ENCODE peak calls at places on chromosome X, in eight cellular contexts. One of them, this sample, is unnamed.

GRCh38 chrX:112769034-112769433 is 71.6 kb downstream of the AMOT start:
- DNase-seq in neural crest cell: no peak
- DNase-seq in AG09319: peak
- DNase-seq in CD4-positive, alpha-beta T cell: no peak
- DNase-seq in psoas muscle: no peak
- DNase-seq in tibial artery: no peak
- DNase-seq in upper lobe of right lung: no peak
- DNase-seq in colonic mucosa: no peak
- DNase-seq in this sample: no peak

GRCh38 chrX:80423744-80424143 is 3.5 kb downstream of the TENT5D start:
- DNase-seq in colonic mucosa: no peak
- DNase-seq in CD4-positive, alpha-beta T cell: no peak
- DNase-seq in upper lobe of right lung: no peak
- DNase-seq in tibial artery: no peak
- DNase-seq in psoas muscle: no peak
- DNase-seq in AG09319: no peak
- DNase-seq in neural crest cell: no peak
- DNase-seq in this sample: no peak

GRCh38 chrX:1072637-1073377 is 139.6 kb downstream of the CRLF2 start:
- DNase-seq in upper lobe of right lung: peak
- DNase-seq in AG09319: no peak
- DNase-seq in colonic mucosa: no peak
- DNase-seq in psoas muscle: no peak
- DNase-seq in tibial artery: no peak
- DNase-seq in neural crest cell: peak
- DNase-seq in CD4-positive, alpha-beta T cell: no peak
- DNase-seq in this sample: no peak

GRCh38 chrX:53268173-53268572 is 13.2 kb downstream of the IQSEC2 start:
- DNase-seq in upper lobe of right lung: no peak
- DNase-seq in AG09319: no peak
- DNase-seq in neural crest cell: no peak
- DNase-seq in psoas muscle: no peak
- DNase-seq in CD4-positive, alpha-beta T cell: no peak
- DNase-seq in tibial artery: no peak
- DNase-seq in colonic mucosa: no peak
- DNase-seq in this sample: no peak

GRCh38 chrX:103329991-103330390 is at the start of gene TCEAL7:
- DNase-seq in AG09319: peak
- DNase-seq in tibial artery: no peak
- DNase-seq in upper lobe of right lung: no peak
- DNase-seq in CD4-positive, alpha-beta T cell: no peak
- DNase-seq in psoas muscle: no peak
- DNase-seq in colonic mucosa: no peak
- DNase-seq in neural crest cell: no peak
- DNase-seq in this sample: no peak

GRCh38 chrX:136457303-136457917 is 30.3 kb upstream of the BRS3 start:
- DNase-seq in neural crest cell: no peak
- DNase-seq in psoas muscle: no peak
- DNase-seq in upper lobe of right lung: no peak
- DNase-seq in tibial artery: peak
- DNase-seq in AG09319: no peak
- DNase-seq in colonic mucosa: no peak
- DNase-seq in CD4-positive, alpha-beta T cell: no peak
- DNase-seq in this sample: no peak

GRCh38 chrX:153601511-153602110 is 2.7 kb upstream of the CCNQ start:
- DNase-seq in CD4-positive, alpha-beta T cell: no peak
- DNase-seq in psoas muscle: no peak
- DNase-seq in colonic mucosa: no peak
- DNase-seq in AG09319: no peak
- DNase-seq in tibial artery: no peak
- DNase-seq in upper lobe of right lung: no peak
- DNase-seq in neural crest cell: no peak
- DNase-seq in this sample: no peak

GRCh38 chrX:23552289-23552688 is 115.0 kb upstream of the PRDX4 start:
- DNase-seq in neural crest cell: no peak
- DNase-seq in psoas muscle: no peak
- DNase-seq in tibial artery: no peak
- DNase-seq in colonic mucosa: no peak
- DNase-seq in upper lobe of right lung: no peak
- DNase-seq in AG09319: no peak
- DNase-seq in CD4-positive, alpha-beta T cell: no peak
- DNase-seq in this sample: no peak

GRCh38 chrX:103211012-103211715 is 3.7 kb upstream of the BEX4 start:
- DNase-seq in AG09319: no peak
- DNase-seq in tibial artery: peak
- DNase-seq in colonic mucosa: peak
- DNase-seq in psoas muscle: no peak
- DNase-seq in neural crest cell: peak
- DNase-seq in CD4-positive, alpha-beta T cell: peak
- DNase-seq in upper lobe of right lung: no peak
- DNase-seq in this sample: no peak

GRCh38 chrX:24357101-24357500 is 3.3 kb upstream of the SUPT20HL1 start:
- DNase-seq in CD4-positive, alpha-beta T cell: no peak
- DNase-seq in upper lobe of right lung: no peak
- DNase-seq in neural crest cell: no peak
- DNase-seq in colonic mucosa: no peak
- DNase-seq in tibial artery: no peak
- DNase-seq in AG09319: no peak
- DNase-seq in psoas muscle: no peak
- DNase-seq in this sample: no peak

DNA sequence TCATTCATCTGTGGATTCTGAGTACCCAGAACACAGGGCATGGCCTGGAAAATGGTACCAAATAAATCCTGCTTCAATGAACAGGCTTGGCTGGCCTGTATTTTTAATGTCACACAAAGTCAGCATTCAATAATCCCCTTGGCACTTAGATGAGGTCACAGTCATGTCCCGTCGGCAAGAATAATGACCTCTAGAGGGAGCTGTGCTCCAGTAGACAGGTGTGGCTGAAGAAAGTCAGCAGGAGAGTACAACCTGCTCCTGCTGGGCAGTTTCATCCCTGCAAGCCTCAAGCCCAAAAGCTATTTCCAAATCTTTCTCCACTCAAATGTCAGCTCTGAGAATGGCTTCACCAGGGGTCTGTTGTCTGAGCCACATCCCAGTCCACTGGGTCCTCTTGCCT is 404.0 kb upstream of the F9 start:
- DNase-seq in CD4-positive, alpha-beta T cell: no peak
- DNase-seq in colonic mucosa: peak
- DNase-seq in upper lobe of right lung: no peak
- DNase-seq in AG09319: no peak
- DNase-seq in psoas muscle: peak
- DNase-seq in tibial artery: no peak
- DNase-seq in neural crest cell: no peak
- DNase-seq in this sample: no peak
- TF ChIP-seq CTCF in CD4-positive, alpha-beta T cell: no peak
- TF ChIP-seq CTCF in colonic mucosa: peak
- TF ChIP-seq CTCF in upper lobe of right lung: peak
- TF ChIP-seq CTCF in AG09319: peak
- TF ChIP-seq CTCF in psoas muscle: peak
- TF ChIP-seq CTCF in tibial artery: no peak
- TF ChIP-seq CTCF in neural crest cell: peak
- TF ChIP-seq CTCF in this sample: peak

DNA sequence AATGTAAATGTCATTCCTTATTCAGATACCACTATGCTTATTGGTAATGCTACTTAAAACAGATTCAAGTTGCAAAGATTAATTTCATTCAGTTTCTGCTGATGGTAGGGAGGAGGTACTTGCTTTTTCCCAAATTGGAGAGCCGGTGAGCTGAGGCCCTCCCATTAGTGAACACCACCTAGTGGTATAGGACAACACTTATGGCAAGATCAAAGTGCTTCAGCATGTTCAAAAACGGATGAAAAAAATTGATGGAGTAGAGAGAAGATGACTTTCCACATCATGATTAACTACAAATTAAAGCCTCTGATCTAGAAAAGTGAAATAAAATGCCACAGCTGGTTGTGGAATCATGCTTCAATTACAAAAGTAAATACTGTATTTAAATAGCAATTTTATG is 112.9 kb downstream of the MBNL3 start:
- DNase-seq in neural crest cell: no peak
- DNase-seq in upper lobe of right lung: no peak
- DNase-seq in colonic mucosa: no peak
- DNase-seq in tibial artery: no peak
- DNase-seq in psoas muscle: no peak
- DNase-seq in AG09319: no peak
- DNase-seq in CD4-positive, alpha-beta T cell: no peak
- DNase-seq in this sample: no peak
- TF ChIP-seq CTCF in neural crest cell: peak
- TF ChIP-seq CTCF in upper lobe of right lung: no peak
- TF ChIP-seq CTCF in colonic mucosa: no peak
- TF ChIP-seq CTCF in tibial artery: no peak
- TF ChIP-seq CTCF in psoas muscle: peak
- TF ChIP-seq CTCF in AG09319: peak
- TF ChIP-seq CTCF in CD4-positive, alpha-beta T cell: peak
- TF ChIP-seq CTCF in this sample: no peak

GRCh38 chrX:131783555-131784338 is 239.4 kb upstream of the STK26 start:
- DNase-seq in neural crest cell: no peak
- DNase-seq in upper lobe of right lung: no peak
- DNase-seq in tibial artery: no peak
- DNase-seq in colonic mucosa: peak
- DNase-seq in CD4-positive, alpha-beta T cell: no peak
- DNase-seq in AG09319: peak
- DNase-seq in psoas muscle: peak
- DNase-seq in this sample: no peak
- TF ChIP-seq CTCF in neural crest cell: no peak
- TF ChIP-seq CTCF in upper lobe of right lung: no peak
- TF ChIP-seq CTCF in tibial artery: no peak
- TF ChIP-seq CTCF in colonic mucosa: peak
- TF ChIP-seq CTCF in CD4-positive, alpha-beta T cell: no peak
- TF ChIP-seq CTCF in AG09319: peak
- TF ChIP-seq CTCF in psoas muscle: peak
- TF ChIP-seq CTCF in this sample: no peak

GRCh38 chrX:119008122-119008744 is 33.8 kb downstream of the LONRF3 start:
- DNase-seq in colonic mucosa: peak
- DNase-seq in CD4-positive, alpha-beta T cell: peak
- DNase-seq in psoas muscle: peak
- DNase-seq in upper lobe of right lung: no peak
- DNase-seq in neural crest cell: peak
- DNase-seq in AG09319: no peak
- DNase-seq in tibial artery: no peak
- DNase-seq in this sample: no peak
- TF ChIP-seq CTCF in colonic mucosa: peak
- TF ChIP-seq CTCF in CD4-positive, alpha-beta T cell: peak
- TF ChIP-seq CTCF in psoas muscle: peak
- TF ChIP-seq CTCF in upper lobe of right lung: peak
- TF ChIP-seq CTCF in neural crest cell: peak
- TF ChIP-seq CTCF in AG09319: peak
- TF ChIP-seq CTCF in tibial artery: peak
- TF ChIP-seq CTCF in this sample: peak

This sample was measured in esophagus squamous epithelium.